ENCODE peak calls at places on chromosomes 12 and 14, in four cellular contexts. K, L, N and R are unnamed samples.
A peak's percentile ranks its signal among the peaks of the same experiment; 100 is the strongest.

GRCh38 chr14:94307410-94307992 is 14.4 kb upstream of the SERPINA10 start:
- DNase-seq in K (no peak), L (peak; percentile 82), N (no peak), R (no peak)

GRCh38 chr14:31265701-31266398 is 58.3 kb upstream of the HECTD1 start:
- DNase-seq in K (no peak), L (no peak), N (peak; percentile 14), R (no peak)

GRCh38 chr12:30564394-30564793 is 131.3 kb downstream of the IPO8 start:
- DNase-seq in K (no peak), L (no peak), N (no peak), R (no peak)

GRCh38 chr12:27627123-27627835 is 69.0 kb upstream of the REP15 start:
- DNase-seq in K (peak; percentile 75), L (no peak), N (peak; percentile 84), R (peak; percentile 86)

GRCh38 chr12:131911851-131912525 is 17.1 kb upstream of the PUS1 start:
- DNase-seq in K (no peak), L (no peak), N (no peak), R (no peak)

GRCh38 chr14:24662753-24663152 is 28.8 kb upstream of the GZMB start:
- DNase-seq in K (no peak), L (no peak), N (no peak), R (no peak)

GRCh38 chr14:87066221-87066817 is 926.7 kb downstream of the GALC start:
- DNase-seq in K (no peak), L (peak; percentile 90), N (peak; percentile 2), R (peak; percentile 49)

GRCh38 chr12:132322206-132323132 is 6.9 kb downstream of the GALNT9 start:
- DNase-seq in K (peak; percentile 5), L (no peak), N (peak; percentile 42), R (no peak)

GRCh38 chr12:15984097-15984800 is 73.1 kb downstream of the DERA start:
- DNase-seq in K (no peak), L (no peak), N (no peak), R (no peak)

GRCh38 chr12:20404576-20405346 is 36.4 kb downstream of the PDE3A start:
- DNase-seq in K (peak; percentile 89), L (peak; percentile 53), N (peak; percentile 70), R (peak; percentile 29)

GRCh38 chr14:87944987-87945604 is 47.9 kb downstream of the GALC start:
- DNase-seq in K (peak; percentile 64), L (peak; percentile 84), N (peak; percentile 73), R (peak; percentile 81)

GRCh38 chr12:56947633-56948535 is 9.5 kb downstream of the RDH16 start:
- DNase-seq in K (peak; percentile 45), L (peak; percentile 60), N (peak; percentile 24), R (no peak)

GRCh38 chr14:100212476-100213333 is 26.2 kb upstream of the YY1 start:
- DNase-seq in K (no peak), L (peak; percentile 45), N (no peak), R (no peak)

GRCh38 chr12:98698603-98699463 is 53.7 kb downstream of the APAF1 start:
- DNase-seq in K (peak; percentile 74), L (peak; percentile 88), N (peak; percentile 78), R (peak; percentile 72)

GRCh38 chr12:93518725-93519124 is 51.4 kb downstream of the MRPL42 start:
- DNase-seq in K (no peak), L (no peak), N (peak; percentile 33), R (no peak)

GRCh38 chr12:55724226-55724939 is 4.2 kb downstream of the RDH5 start:
- DNase-seq in K (peak; percentile 62), L (peak; percentile 91), N (peak; percentile 77), R (peak; percentile 75)

GRCh38 chr14:93903342-93904184 is 23.6 kb upstream of the FAM181A start:
- DNase-seq in K (no peak), L (peak; percentile 74), N (no peak), R (peak; percentile 37)

GRCh38 chr12:105740970-105741725 is 397.6 kb downstream of the NUAK1 start:
- DNase-seq in K (peak; percentile 66), L (no peak), N (peak; percentile 49), R (no peak)

GRCh38 chr14:34187061-34187460 is 236.2 kb upstream of the EGLN3 start:
- DNase-seq in K (no peak), L (no peak), N (no peak), R (no peak)

GRCh38 chr12:128796439-128797118 is 27.2 kb downstream of the SLC15A4 start:
- DNase-seq in K (no peak), L (peak; percentile 67), N (no peak), R (no peak)

GRCh38 chr12:106527356-106527755 is 55.4 kb upstream of the RFX4 start:
- DNase-seq in K (peak; percentile 16), L (no peak), N (peak; percentile 39), R (no peak)

GRCh38 chr14:101843665-101844064 is 82.2 kb downstream of the PPP2R5C start:
- DNase-seq in K (no peak), L (peak; percentile 98), N (no peak), R (no peak)

GRCh38 chr14:34064349-34064748 is 113.5 kb upstream of the EGLN3 start:
- DNase-seq in K (no peak), L (no peak), N (peak; percentile 79), R (peak; percentile 34)

GRCh38 chr14:25003537-25003936 is 46.4 kb downstream of the STXBP6 start:
- DNase-seq in K (no peak), L (no peak), N (peak; percentile 29), R (peak; percentile 32)

GRCh38 chr14:23093993-23094665 is 807 bp downstream of the ACIN1 start:
- DNase-seq in K (no peak), L (peak; percentile 55), N (no peak), R (peak; percentile 34)

GRCh38 chr14:51453869-51454268 is 197.8 kb upstream of the FRMD6 start:
- DNase-seq in K (no peak), L (no peak), N (no peak), R (peak; percentile 58)

GRCh38 chr14:50865677-50866076 is 6.2 kb upstream of the ABHD12B start:
- DNase-seq in K (peak; percentile 3), L (no peak), N (peak; percentile 70), R (no peak)

GRCh38 chr12:90262261-90262660 is 553.6 kb upstream of the ATP2B1 start:
- DNase-seq in K (no peak), L (no peak), N (no peak), R (peak; percentile 19)

GRCh38 chr12:118850244-118850825 is 131.0 kb upstream of the SRRM4 start:
- DNase-seq in K (no peak), L (peak; percentile 70), N (no peak), R (no peak)

GRCh38 chr14:104600805-104601204 is 3.8 kb downstream of the TMEM179 start:
- DNase-seq in K (no peak), L (no peak), N (no peak), R (no peak)

GRCh38 chr14:22251090-22251489 is 337.9 kb downstream of the DAD1 start:
- DNase-seq in K (no peak), L (no peak), N (no peak), R (no peak)

GRCh38 chr12:130818381-130819247 is 20.4 kb downstream of the STX2 start:
- DNase-seq in K (peak; percentile 36), L (peak; percentile 85), N (peak; percentile 46), R (peak; percentile 44)

GRCh38 chr12:2495452-2496112 is 299.2 kb upstream of the FKBP4 start:
- DNase-seq in K (no peak), L (no peak), N (no peak), R (no peak)

GRCh38 chr12:52496590-52497071 is 3.6 kb upstream of the KRT6A start:
- DNase-seq in K (no peak), L (no peak), N (peak; percentile 75), R (peak; percentile 26)
- H3K4me1 ChIP-seq in K (no peaks in the 10 kb centered on the region), L (peaks cover 21% of the 10 kb centered on the region), N (peaks cover 7% of the 10 kb centered on the region), R (peaks cover 56% of the 10 kb centered on the region)

DNA sequence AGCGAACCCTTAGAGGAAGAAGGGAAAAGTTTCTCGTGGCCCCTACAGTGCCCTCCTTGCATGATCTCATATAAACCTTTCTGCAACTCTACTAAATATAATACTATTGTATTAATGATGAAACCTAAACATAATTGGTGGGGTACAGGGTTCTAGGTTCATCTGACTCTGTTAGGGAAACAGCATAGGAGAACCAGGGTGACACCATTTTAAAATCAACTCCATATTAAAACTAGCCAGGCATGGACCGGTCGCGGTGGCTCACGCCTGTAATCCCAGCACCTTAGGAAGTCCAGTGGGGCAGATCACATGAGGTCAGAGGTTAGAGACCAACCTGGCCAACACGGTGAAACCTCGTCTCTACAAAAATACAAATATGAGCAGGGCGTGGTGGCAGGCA is 15.0 kb upstream of the RND1 start:
- DNase-seq in K (no peak), L (no peak), N (no peak), R (no peak)
- H3K4me1 ChIP-seq in K (peaks cover 29% of the 10 kb centered on the region), L (no peaks in the 10 kb centered on the region), N (peaks cover 17% of the 10 kb centered on the region), R (peaks cover 13% of the 10 kb centered on the region)

DNA sequence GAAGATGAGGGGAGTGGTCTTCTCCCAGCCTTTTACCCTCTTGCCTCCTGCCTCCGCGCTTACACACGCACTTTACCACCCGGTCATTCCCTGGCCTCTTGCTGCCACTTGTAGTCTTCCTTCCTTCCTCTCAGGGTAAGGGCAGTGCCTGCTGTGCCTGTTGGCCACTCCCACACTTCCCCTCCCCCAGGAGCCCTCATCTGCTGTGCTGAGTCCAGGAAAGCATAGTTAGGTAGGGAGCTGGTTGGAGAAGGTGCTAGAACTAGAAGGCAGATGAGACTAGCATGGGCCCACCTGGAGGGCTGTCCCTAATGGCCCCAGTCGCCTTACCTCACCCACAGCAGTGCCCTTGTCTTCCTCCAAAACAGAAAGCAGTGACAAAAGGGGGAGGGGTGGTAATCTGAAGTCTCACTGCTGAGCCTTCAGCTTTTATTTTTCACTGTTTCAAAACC is 54.3 kb upstream of the SRSF5 start:
- DNase-seq in K (peak; percentile 41), L (no peak), N (no peak), R (no peak)
- H3K4me1 ChIP-seq in K (peaks cover 31% of the 10 kb centered on the region), L (peaks cover 25% of the 10 kb centered on the region), N (peaks cover 37% of the 10 kb centered on the region), R (peaks cover 37% of the 10 kb centered on the region)

DNA sequence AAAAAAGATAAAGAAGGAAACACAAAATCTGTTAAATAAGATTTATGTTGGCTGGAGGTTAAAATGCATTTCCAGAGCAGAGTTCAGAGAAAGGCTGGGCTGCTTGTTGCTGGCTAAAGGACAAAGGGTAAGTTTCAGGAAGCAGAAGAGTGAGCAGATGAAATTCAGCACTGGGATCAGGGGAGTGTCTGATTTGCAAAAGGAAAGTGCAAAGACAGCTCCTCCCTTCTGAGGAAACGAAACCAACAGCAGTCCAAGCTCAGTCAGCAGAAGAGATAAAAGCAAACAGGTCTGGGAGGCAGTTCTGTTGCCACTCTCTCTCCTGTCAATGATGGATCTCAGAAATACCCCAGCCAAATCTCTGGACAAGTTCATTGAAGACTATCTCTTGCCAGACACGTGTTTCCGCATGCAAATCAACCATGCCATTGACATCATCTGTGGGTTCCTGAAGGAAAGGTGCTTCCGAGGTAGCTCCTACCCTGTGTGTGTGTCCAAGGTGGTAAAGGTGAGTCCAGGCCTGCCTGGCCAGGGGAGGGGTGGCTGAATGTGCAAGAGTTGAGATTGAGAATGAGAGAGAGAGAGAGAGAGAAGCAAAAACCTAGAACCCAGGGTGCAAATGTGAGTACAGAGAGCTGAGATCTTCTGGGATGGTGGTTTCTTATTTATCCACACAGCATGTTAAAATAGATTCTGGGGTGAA is at the start of gene OAS1:
- DNase-seq in K (peak; percentile 75), L (peak; percentile 72), N (peak; percentile 78), R (peak; percentile 48)
- H3K4me1 ChIP-seq in K (peaks cover 48% of the 10 kb centered on the region), L (peaks cover 44% of the 10 kb centered on the region), N (peaks cover 4% of the 10 kb centered on the region), R (peaks cover 50% of the 10 kb centered on the region)

GRCh38 chr12:88562846-88563582 is 17.3 kb downstream of the KITLG start:
- DNase-seq in K (no peak), L (no peak), N (peak; percentile 44), R (no peak)
- H3K4me1 ChIP-seq in K (peaks cover 9% of the 10 kb centered on the region), L (no peaks in the 10 kb centered on the region), N (peaks cover 8% of the 10 kb centered on the region), R (peaks cover 27% of the 10 kb centered on the region)